ENCODE peak calls at places on chromosomes 7 and 10, in nine cellular contexts. F is cardiac fibroblast; P is SHP77 treated with DMSO at 0.1 percent for 48 hours; O is activated CD4-positive, alpha-beta T cell treated with anti-CD3 and anti-CD28 coated beads, Interleukin-2, amount 50 U/mL, for 24 hours; C is NCI-H748 treated with DMSO at 0.1 percent for 48 hours; Y is fibroblast of lung; A is hypothalamus; X is uterus; T is smooth muscle cell of the brain vasculature. V is an unnamed sample.
A peak's percentile ranks its signal among the peaks of the same experiment; 100 is the strongest.

GRCh38 chr7:47461161-47461560 is 120.8 kb downstream of the TNS3 start:
- DNase-seq in Y (no peak), O (no peak), F (peak; percentile 66), P (no peak), T (no peak), C (no peak), X (no peak), A (no peak), V (no peak)

GRCh38 chr10:110868981-110869380 is 2.7 kb upstream of the PDCD4 start:
- DNase-seq in O (no peak), C (no peak), X (no peak), F (no peak), P (no peak), T (no peak), Y (no peak), A (no peak), V (no peak)

GRCh38 chr10:75043256-75044121 is 68.0 kb upstream of the SAMD8 start:
- DNase-seq in C (no peak), F (no peak), Y (no peak), P (no peak), T (no peak), O (no peak), A (no peak), X (no peak), V (no peak)

GRCh38 chr7:148410905-148411304 is 179.7 kb upstream of the C7orf33 start:
- DNase-seq in C (no peak), Y (no peak), X (no peak), T (no peak), A (no peak), P (no peak), F (no peak), O (no peak), V (no peak)

GRCh38 chr7:27172823-27173411 is 1.2 kb downstream of the HOXA10 start:
- DNase-seq in Y (no peak), X (peak; percentile 96), P (no peak), F (no peak), O (no peak), T (no peak), A (no peak), C (peak; percentile 34), V (no peak)

GRCh38 chr7:80719261-80719660 is 80.8 kb downstream of the CD36 start:
- DNase-seq in Y (peak; percentile 14), F (no peak), O (no peak), X (no peak), T (no peak), A (no peak), P (no peak), C (no peak), V (no peak)

GRCh38 chr7:28517606-28518005 is 105.3 kb downstream of the CREB5 start:
- DNase-seq in P (no peak), X (no peak), T (no peak), A (no peak), O (no peak), F (no peak), C (no peak), Y (no peak), V (no peak)

GRCh38 chr10:74924251-74924954 is 98.0 kb downstream of the KAT6B start:
- DNase-seq in A (no peak), O (no peak), Y (peak; percentile 98), F (peak; percentile 93), T (no peak), P (no peak), X (no peak), C (no peak), V (no peak)

GRCh38 chr7:41696323-41696916 is 6.5 kb downstream of the INHBA start:
- DNase-seq in Y (peak; percentile 91), O (no peak), P (peak; percentile 76), A (peak; percentile 41), X (peak; percentile 85), F (peak; percentile 89), C (no peak), T (peak; percentile 80), V (no peak)

GRCh38 chr7:24601600-24601999 is 28.3 kb downstream of the PALS2 start:
- DNase-seq in C (no peak), T (no peak), Y (peak; percentile 8), X (no peak), A (no peak), O (no peak), P (no peak), F (peak; percentile 10), V (no peak)

GRCh38 chr10:29239569-29240472 is 49.0 kb upstream of the LYZL1 start:
- DNase-seq in A (no peak), F (peak; percentile 41), P (no peak), O (no peak), T (no peak), C (no peak), X (no peak), Y (peak; percentile 31), V (no peak)

GRCh38 chr7:83697814-83698530 is 49.0 kb upstream of the SEMA3E start:
- DNase-seq in Y (no peak), A (no peak), C (no peak), O (no peak), T (no peak), X (no peak), F (no peak), P (no peak), V (no peak)

GRCh38 chr10:110642980-110643655 is 1.0 kb upstream of the RBM20 start:
- DNase-seq in Y (no peak), F (no peak), C (no peak), O (peak; percentile 4), A (no peak), X (no peak), T (no peak), P (peak; percentile 38), V (no peak)

GRCh38 chr7:5528071-5528814 is 104.6 kb upstream of the TNRC18 start:
- DNase-seq in F (peak; percentile 54), O (no peak), A (peak; percentile 25), Y (peak; percentile 51), P (no peak), C (no peak), X (peak; percentile 36), T (no peak), V (no peak)

V was measured in D721Med.